ENCODE peak calls at places on chromosomes 4 and X, in five cellular contexts. B is H9; A is effector memory CD8-positive, alpha-beta T cell; L is GM23248; F is anterior cingulate cortex. C is an unnamed sample.

GRCh38 chr4:38583102-38583501 is 80.9 kb upstream of the KLF3 start:
- DNase-seq in B (no peak), A (no peak), L (peak), F (no peak), C (no peak)

GRCh38 chrX:121479406-121479805 is 432.0 kb downstream of the GLUD2 start:
- DNase-seq in B (no peak), A (no peak), L (peak), F (no peak), C (no peak)

GRCh38 chrX:78532363-78532762 is 126.8 kb downstream of the RTL3 start:
- DNase-seq in B (no peak), A (no peak), L (no peak), F (no peak), C (no peak)

GRCh38 chr4:102420563-102421221 is 75.4 kb upstream of the SLC39A8 start:
- DNase-seq in B (no peak), A (no peak), L (peak), F (no peak), C (peak)

GRCh38 chr4:121888134-121888533 is 17.9 kb upstream of the BBS7 start:
- DNase-seq in B (no peak), A (no peak), L (no peak), F (no peak), C (no peak)

GRCh38 chrX:148504412-148504950 is 4.1 kb downstream of the AFF2 start:
- DNase-seq in B (peak), A (no peak), L (no peak), F (no peak), C (no peak)

GRCh38 chrX:2614911-2615310 is 76.2 kb upstream of the CD99 start:
- DNase-seq in B (no peak), A (no peak), L (peak), F (no peak), C (peak)

GRCh38 chrX:106951230-106951629 is 31.0 kb downstream of the CLDN2 start:
- DNase-seq in B (no peak), A (no peak), L (no peak), F (no peak), C (no peak)

GRCh38 chr4:154707877-154708276 is 35.9 kb upstream of the LRAT start:
- DNase-seq in B (no peak), A (no peak), L (no peak), F (no peak), C (no peak)

GRCh38 chrX:154411322-154411980 is at the start of gene TAFAZZIN:
- DNase-seq in B (peak), A (peak), L (peak), F (peak), C (peak)

GRCh38 chr4:94668724-94669123 is 89.0 kb upstream of the BMPR1B start:
- DNase-seq in B (no peak), A (no peak), L (no peak), F (no peak), C (no peak)

GRCh38 chr4:169428376-169428775 is 157.6 kb upstream of the SH3RF1 start:
- DNase-seq in B (no peak), A (no peak), L (no peak), F (no peak), C (no peak)